ENCODE peak calls at places on chromosome 14, in five cellular contexts. B, H, T, N and F are unnamed samples.

GRCh38 chr14:76514599-76514998 is 138.7 kb downstream of the ESRRB start:
- DNase-seq in B (no peak), H (no peak), T (no peak), N (peak; percentile 2), F (no peak)

GRCh38 chr14:76870146-76870545 is 43.9 kb downstream of the LRRC74A start:
- DNase-seq in B (no peak), H (no peak), T (no peak), N (no peak), F (no peak)

GRCh38 chr14:89977668-89978067 is 21.9 kb downstream of the TDP1 start:
- DNase-seq in B (no peak), H (no peak), T (no peak), N (no peak), F (no peak)

GRCh38 chr14:80387563-80387981 is 176.3 kb upstream of the DIO2 start:
- DNase-seq in B (no peak), H (no peak), T (no peak), N (no peak), F (no peak)

GRCh38 chr14:104561124-104561531 is 18.4 kb upstream of the C14orf180 start:
- DNase-seq in B (no peak), H (no peak), T (no peak), N (no peak), F (no peak)

GRCh38 chr14:53840444-53840843 is 116.2 kb downstream of the BMP4 start:
- DNase-seq in B (no peak), H (no peak), T (no peak), N (no peak), F (no peak)

GRCh38 chr14:76958975-76959710 is 69.4 kb downstream of the IRF2BPL start:
- DNase-seq in B (peak; percentile 76), H (no peak), T (no peak), N (peak; percentile 72), F (no peak)

GRCh38 chr14:95314609-95315008 is 5.1 kb downstream of the CLMN start:
- DNase-seq in B (no peak), H (no peak), T (no peak), N (no peak), F (no peak)

GRCh38 chr14:85607571-85608219 is 77.8 kb downstream of the FLRT2 start:
- DNase-seq in B (no peak), H (no peak), T (no peak), N (peak; percentile 97), F (no peak)

GRCh38 chr14:75435473-75435872 is 7.7 kb downstream of the JDP2 start:
- DNase-seq in B (no peak), H (no peak), T (no peak), N (no peak), F (no peak)

GRCh38 chr14:64038857-64039542 is 186.2 kb downstream of the SYNE2 start:
- DNase-seq in B (no peak), H (no peak), T (no peak), N (peak; percentile 12), F (no peak)

GRCh38 chr14:73102806-73103497 is 33.4 kb upstream of the PSEN1 start:
- DNase-seq in B (no peak), H (no peak), T (no peak), N (no peak), F (no peak)

GRCh38 chr14:52473557-52473956 is 78.7 kb downstream of the TXNDC16 start:
- DNase-seq in B (no peak), H (no peak), T (peak; percentile 3), N (peak; percentile 51), F (no peak)

GRCh38 chr14:104080557-104081492 is 4.7 kb upstream of the ASPG start:
- DNase-seq in B (no peak), H (no peak), T (no peak), N (no peak), F (no peak)

GRCh38 chr14:103061482-103061976 is 4.2 kb upstream of the CDC42BPB start:
- DNase-seq in B (no peak), H (no peak), T (no peak), N (no peak), F (no peak)

GRCh38 chr14:34336501-34336900 is 125.5 kb downstream of the SPTSSA start:
- DNase-seq in B (no peak), H (no peak), T (no peak), N (no peak), F (no peak)

GRCh38 chr14:103393687-103394626 is 8.7 kb downstream of the MARK3 start:
- DNase-seq in B (no peak), H (no peak), T (no peak), N (peak; percentile 53), F (no peak)

GRCh38 chr14:58656671-58657411 is 19.1 kb downstream of the DACT1 start:
- DNase-seq in B (no peak), H (no peak), T (no peak), N (no peak), F (no peak)

GRCh38 chr14:68843471-68844209 is 50.8 kb upstream of the ZFP36L1 start:
- DNase-seq in B (peak; percentile 76), H (peak; percentile 91), T (peak; percentile 50), N (peak; percentile 57), F (peak; percentile 82)

GRCh38 chr14:41901089-41901488 is 294.4 kb downstream of the LRFN5 start:
- DNase-seq in B (no peak), H (no peak), T (no peak), N (no peak), F (no peak)

GRCh38 chr14:91801358-91801757 is 66.0 kb downstream of the TC2N start:
- DNase-seq in B (no peak), H (no peak), T (no peak), N (no peak), F (no peak)

GRCh38 chr14:29648045-29648444 is 279.6 kb downstream of the PRKD1 start:
- DNase-seq in B (no peak), H (no peak), T (no peak), N (peak; percentile 5), F (no peak)

GRCh38 chr14:85531141-85531593 is 1.2 kb downstream of the FLRT2 start:
- DNase-seq in B (no peak), H (peak; percentile 75), T (no peak), N (peak; percentile 58), F (peak; percentile 37)

GRCh38 chr14:31060253-31060875 is 34.2 kb upstream of the STRN3 start:
- DNase-seq in B (no peak), H (no peak), T (no peak), N (no peak), F (no peak)

GRCh38 chr14:98899441-98899840 is 372.6 kb downstream of the BCL11B start:
- DNase-seq in B (no peak), H (no peak), T (no peak), N (no peak), F (no peak)
- H3K9me3 ChIP-seq in B (no peaks in the 10 kb centered on the region), H (no peaks in the 10 kb centered on the region), T (peaks cover 10% of the 10 kb centered on the region), N (peaks cover 44% of the 10 kb centered on the region), F (peaks cover 6% of the 10 kb centered on the region)

GRCh38 chr14:100441271-100441947 is 118.3 kb downstream of the SLC25A47 start:
- DNase-seq in B (no peak), H (no peak), T (no peak), N (no peak), F (no peak)
- H3K9me3 ChIP-seq in B (no peaks in the 10 kb centered on the region), H (no peaks in the 10 kb centered on the region), T (no peaks in the 10 kb centered on the region), N (no peaks in the 10 kb centered on the region), F (no peaks in the 10 kb centered on the region)

GRCh38 chr14:44347316-44347715 is 159.8 kb downstream of the FSCB start:
- DNase-seq in B (no peak), H (no peak), T (no peak), N (no peak), F (no peak)
- H3K9me3 ChIP-seq in B (peaks cover 9% of the 10 kb centered on the region), H (no peaks in the 10 kb centered on the region), T (no peaks in the 10 kb centered on the region), N (peaks cover 6% of the 10 kb centered on the region), F (peaks cover 56% of the 10 kb centered on the region)

GRCh38 chr14:26870722-26871121 is 272.9 kb upstream of the NOVA1 start:
- DNase-seq in B (no peak), H (no peak), T (no peak), N (no peak), F (no peak)
- H3K9me3 ChIP-seq in B (no peaks in the 10 kb centered on the region), H (no peaks in the 10 kb centered on the region), T (no peaks in the 10 kb centered on the region), N (peaks cover 2% of the 10 kb centered on the region), F (no peaks in the 10 kb centered on the region)

GRCh38 chr14:106522990-106523389 is 996.6 kb downstream of the TMEM121 start:
- DNase-seq in B (no peak), H (no peak), T (no peak), N (no peak), F (no peak)
- H3K9me3 ChIP-seq in B (no peaks in the 10 kb centered on the region), H (no peaks in the 10 kb centered on the region), T (peaks cover 4% of the 10 kb centered on the region), N (peaks cover 17% of the 10 kb centered on the region), F (no peaks in the 10 kb centered on the region)

GRCh38 chr14:35858521-35859209 is 32.5 kb downstream of the BRMS1L start:
- DNase-seq in B (no peak), H (no peak), T (no peak), N (peak; percentile 70), F (no peak)
- H3K9me3 ChIP-seq in B (no peaks in the 10 kb centered on the region), H (no peaks in the 10 kb centered on the region), T (no peaks in the 10 kb centered on the region), N (no peaks in the 10 kb centered on the region), F (no peaks in the 10 kb centered on the region)